ENCODE peak calls at places on chromosomes 4 and X, in four cellular contexts. A is cardiac muscle cell, D is BJ, Q is AG04450. Z is an unnamed sample.

GRCh38 chr4:62835579-62835978 is 1573.7 kb downstream of the TECRL start:
- DNase-seq in D (no peak), A (no peak), Q (no peak), Z (no peak)

GRCh38 chr4:25814323-25814722 is 48.5 kb downstream of the SEL1L3 start:
- DNase-seq in A (peak), D (no peak), Q (no peak), Z (no peak)

GRCh38 chrX:139559383-139560042 is 29.0 kb downstream of the F9 start:
- DNase-seq in Q (peak), D (no peak), A (peak), Z (no peak)

GRCh38 chr4:162952232-162952631 is 214.5 kb downstream of the NAF1 start:
- DNase-seq in Q (no peak), A (peak), D (no peak), Z (no peak)

GRCh38 chr4:52376107-52376704 is 282.9 kb downstream of the USP46 start:
- DNase-seq in Q (peak), D (peak), A (peak), Z (peak)

GRCh38 chrX:42175843-42176242 is 252.5 kb upstream of the CASK start:
- DNase-seq in A (no peak), D (no peak), Q (no peak), Z (no peak)

GRCh38 chr4:6991771-6992557 is 51.2 kb upstream of the TADA2B start:
- DNase-seq in Q (peak), D (peak), A (peak), Z (peak)

GRCh38 chr4:17781831-17782287 is 438 bp upstream of the FAM184B start:
- DNase-seq in D (no peak), Q (no peak), A (no peak), Z (no peak)

GRCh38 chrX:24100713-24101112 is 46.0 kb downstream of the EIF2S3 start:
- DNase-seq in D (no peak), A (peak), Q (no peak), Z (no peak)

GRCh38 chrX:150536455-150537116 is 31.8 kb upstream of the MTM1 start:
- DNase-seq in D (no peak), A (peak), Q (no peak), Z (no peak)
- TF ChIP-seq CTCF in D (peak), A (peak), Q (peak), Z (peak)

GRCh38 chr4:98203406-98204235 is 57.6 kb upstream of the RAP1GDS1 start:
- DNase-seq in Q (no peak), A (no peak), D (no peak), Z (no peak)

GRCh38 chr4:98204236-98204553 is 57.0 kb upstream of the RAP1GDS1 start:
- DNase-seq in Q (no peak), D (no peak), A (no peak), Z (no peak)

GRCh38 chr4:98193459-98194105 is 50.3 kb upstream of the STPG2 start:
- DNase-seq in A (no peak), Q (no peak), D (no peak), Z (peak)

GRCh38 chr4:98199247-98199646 is 56.0 kb upstream of the STPG2 start:
- DNase-seq in Q (no peak), A (no peak), D (no peak), Z (no peak)
- TF ChIP-seq CTCF in Q (no peak), A (no peak), D (no peak), Z (no peak)

GRCh38 chr4:77990904-77991358 is 66.2 kb upstream of the FRAS1 start:
- DNase-seq in A (no peak), Q (no peak), D (no peak), Z (no peak)

GRCh38 chr4:77994194-77994721 is 62.9 kb upstream of the FRAS1 start:
- DNase-seq in D (peak), Q (peak), A (peak), Z (peak)

GRCh38 chr4:77990456-77990855 is 66.7 kb upstream of the FRAS1 start:
- DNase-seq in A (no peak), Q (no peak), D (no peak), Z (no peak)

DNA sequence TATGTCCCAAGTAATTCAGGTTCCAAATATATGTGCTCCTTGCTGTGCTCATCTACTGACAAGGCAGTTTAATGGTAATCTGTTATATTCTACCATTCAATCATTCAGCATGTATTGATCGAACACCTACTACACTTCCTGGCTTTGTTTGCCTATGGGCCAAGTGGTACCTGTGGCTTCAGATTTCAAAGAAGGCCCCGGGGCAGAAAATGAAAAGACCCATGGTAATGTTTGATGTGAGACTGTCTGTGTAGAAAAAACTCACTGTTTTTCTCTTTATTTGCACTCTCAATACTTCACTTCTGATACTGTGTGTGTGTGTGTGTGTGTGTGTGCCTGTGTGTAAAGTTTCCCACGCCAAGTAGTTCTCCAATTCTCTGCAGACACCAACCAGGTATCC is 61.0 kb upstream of the FRAS1 start:
- DNase-seq in D (no peak), Q (no peak), A (no peak), Z (no peak)
- TF ChIP-seq CTCF in D (no peak), Q (no peak), A (no peak), Z (no peak)

GRCh38 chr4:146486565-146486964 is 35.2 kb downstream of the SLC10A7 start:
- DNase-seq in A (no peak), Q (no peak), D (no peak), Z (no peak)

GRCh38 chr4:146488495-146489174 is 33.1 kb downstream of the SLC10A7 start:
- DNase-seq in A (peak), D (no peak), Q (no peak), Z (no peak)

GRCh38 chr4:146482788-146483187 is 39.0 kb downstream of the SLC10A7 start:
- DNase-seq in D (no peak), Q (no peak), A (no peak), Z (no peak)

GRCh38 chr4:146490106-146490505 is 31.6 kb downstream of the SLC10A7 start:
- DNase-seq in A (no peak), Q (no peak), D (no peak), Z (no peak)

GRCh38 chr4:146485968-146486367 is 35.8 kb downstream of the SLC10A7 start:
- DNase-seq in A (no peak), D (no peak), Q (no peak), Z (no peak)
- TF ChIP-seq CTCF in A (no peak), D (no peak), Q (no peak), Z (no peak)

GRCh38 chr4:108393870-108394269 is 225.1 kb upstream of the LEF1 start:
- DNase-seq in Q (no peak), D (no peak), A (no peak), Z (no peak)
- TF ChIP-seq CTCF in Q (no peak), D (no peak), A (no peak), Z (no peak)

GRCh38 chr4:92090887-92091286 is 212.9 kb upstream of the GRID2 start:
- DNase-seq in A (no peak), Q (no peak), D (no peak), Z (no peak)

GRCh38 chr4:92091335-92091734 is 212.4 kb upstream of the GRID2 start:
- DNase-seq in D (no peak), Q (no peak), A (peak), Z (no peak)
- TF ChIP-seq CTCF in D (no peak), Q (peak), A (no peak), Z (no peak)

DNA sequence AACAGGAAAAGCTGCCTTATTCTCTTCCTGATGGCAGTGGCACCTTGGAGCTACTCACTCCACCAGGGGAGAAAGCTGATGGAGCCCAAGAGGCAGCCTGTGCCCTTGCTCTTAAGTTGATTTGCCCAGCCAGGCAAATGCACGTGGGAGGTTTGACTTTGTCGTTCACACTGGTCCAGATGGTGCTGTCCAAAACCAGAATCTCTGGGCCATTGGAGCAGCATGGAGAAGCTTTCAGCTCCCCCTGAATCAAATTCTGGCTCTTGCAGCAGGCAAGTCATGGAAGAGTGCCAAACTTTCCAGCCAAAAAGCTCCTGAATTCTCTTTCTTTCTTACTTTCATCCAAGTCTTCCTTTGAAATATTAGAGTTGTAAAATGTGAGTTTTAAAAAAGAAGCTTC is 970.4 kb downstream of the RPA4 start:
- DNase-seq in Q (no peak), A (no peak), D (no peak), Z (no peak)
- TF ChIP-seq CTCF in Q (no peak), A (no peak), D (no peak), Z (no peak)

DNA sequence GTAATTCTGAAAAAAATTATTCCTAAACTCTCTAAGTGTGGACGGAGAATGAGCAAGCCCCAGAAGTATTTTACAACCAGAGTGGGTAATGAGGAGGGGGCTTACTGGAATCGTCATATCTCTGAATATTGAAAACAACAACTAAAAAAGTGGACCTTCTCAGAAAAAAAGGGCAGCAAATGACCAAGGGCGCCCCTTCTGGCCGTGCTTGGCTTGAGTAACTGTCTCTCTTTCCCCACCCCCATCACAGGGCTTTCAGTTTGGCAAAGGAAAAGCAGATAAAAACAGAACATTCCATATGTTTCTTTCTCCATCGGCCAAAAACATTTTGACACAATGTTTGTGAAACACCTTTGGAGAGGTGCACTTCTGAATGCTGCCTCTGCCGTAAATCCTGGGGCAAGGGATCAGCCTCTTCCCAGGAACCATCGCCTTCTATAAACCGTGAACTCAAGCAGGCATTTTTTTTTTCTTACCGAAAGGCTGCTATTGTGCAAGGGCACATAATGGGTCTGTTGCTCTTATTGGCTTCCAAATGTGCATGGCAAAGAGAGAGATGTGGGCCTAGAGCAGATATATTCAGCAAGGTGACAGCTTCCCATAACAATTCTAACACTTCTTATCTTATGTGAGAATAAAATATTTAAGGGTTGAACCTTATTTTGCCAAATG is 115.4 kb downstream of the PARM1 start:
- DNase-seq in A (no peak), Q (no peak), D (no peak), Z (no peak)
- TF ChIP-seq CTCF in A (no peak), Q (peak), D (peak), Z (no peak)

Z was measured in HFF-Myc.